ENCODE peak calls at places on chromosomes 4 and X, in six cellular contexts. N, L, X, I, Q and T are unnamed samples.
A peak's percentile ranks its signal among the peaks of the same experiment; 100 is the strongest.

GRCh38 chrX:53184836-53185235 is 40.2 kb downstream of the KDM5C start:
- DNase-seq in N (peak; percentile 12), L (no peak), X (no peak), I (no peak), Q (peak; percentile 83), T (peak; percentile 51)

GRCh38 chr4:10115271-10115656 is 1.3 kb downstream of the WDR1 start:
- DNase-seq in N (peak; percentile 28), L (no peak), X (no peak), I (no peak), Q (peak; percentile 69), T (peak; percentile 29)

GRCh38 chrX:134374294-134374693 is 85.7 kb upstream of the HPRT1 start:
- DNase-seq in N (no peak), L (peak; percentile 6), X (no peak), I (no peak), Q (no peak), T (no peak)

GRCh38 chrX:100939336-100939735 is 10.6 kb upstream of the XKRX start:
- DNase-seq in N (no peak), L (peak; percentile 13), X (no peak), I (no peak), Q (no peak), T (no peak)

GRCh38 chrX:41241962-41242361 is 92.0 kb upstream of the DDX3X start:
- DNase-seq in N (no peak), L (no peak), X (no peak), I (no peak), Q (no peak), T (no peak)

GRCh38 chr4:15575951-15576350 is 79.2 kb downstream of the FBXL5 start:
- DNase-seq in N (no peak), L (no peak), X (no peak), I (no peak), Q (no peak), T (no peak)

GRCh38 chr4:8912506-8912905 is 40.9 kb upstream of the HMX1 start:
- DNase-seq in N (no peak), L (no peak), X (no peak), I (no peak), Q (no peak), T (no peak)

GRCh38 chr4:33334416-33334815 is 2614.2 kb downstream of the PCDH7 start:
- DNase-seq in N (no peak), L (no peak), X (no peak), I (no peak), Q (no peak), T (no peak)

GRCh38 chr4:124096290-124096689 is 616.2 kb downstream of the ANKRD50 start:
- DNase-seq in N (no peak), L (no peak), X (no peak), I (no peak), Q (no peak), T (no peak)

GRCh38 chr4:13344216-13344615 is 139.9 kb downstream of the RAB28 start:
- DNase-seq in N (no peak), L (no peak), X (no peak), I (no peak), Q (peak; percentile 18), T (no peak)

GRCh38 chrX:147069926-147070325 is 255.4 kb upstream of the CXorf51A start:
- DNase-seq in N (no peak), L (no peak), X (no peak), I (no peak), Q (no peak), T (no peak)